ENCODE peak calls at places on chromosomes 1 and 21, in five cellular contexts. I is K562, D is GM12891, B is HepG2, N is H1. Y is an unnamed sample.

GRCh38 chr1:159989581-159989980 is 35.5 kb upstream of the SLAMF9 start:
- DNase-seq in I (no peak), D (no peak), B (no peak), N (no peak), Y (no peak)

GRCh38 chr1:19035356-19036048 is 79.0 kb upstream of the IFFO2 start:
- DNase-seq in I (no peak), D (no peak), B (no peak), N (no peak), Y (no peak)

GRCh38 chr1:204495078-204495753 is 611 bp upstream of the PIK3C2B start:
- DNase-seq in I (no peak), D (no peak), B (no peak), N (no peak), Y (no peak)

GRCh38 chr1:85198864-85199263 is 2.0 kb downstream of the SYDE2 start:
- DNase-seq in I (no peak), D (no peak), B (no peak), N (no peak), Y (no peak)

GRCh38 chr1:18285533-18285924 is 177.9 kb downstream of the IGSF21 start:
- DNase-seq in I (no peak), D (no peak), B (no peak), N (no peak), Y (no peak)

GRCh38 chr1:55463814-55464445 is 248.8 kb upstream of the USP24 start:
- DNase-seq in I (no peak), D (no peak), B (no peak), N (no peak), Y (no peak)

GRCh38 chr1:113929750-113930498 is 800 bp downstream of the HIPK1 start:
- DNase-seq in I (peak; percentile 84), D (peak; percentile 33), B (no peak), N (no peak), Y (peak; percentile 48)

GRCh38 chr1:89363638-89364536 is at the start of gene GBP6:
- DNase-seq in I (no peak), D (no peak), B (no peak), N (no peak), Y (no peak)

GRCh38 chr1:109896681-109897080 is 14.0 kb upstream of the CSF1 start:
- DNase-seq in I (no peak), D (no peak), B (peak; percentile 31), N (no peak), Y (no peak)

GRCh38 chr1:109892476-109893368 is 17.9 kb upstream of the CSF1 start:
- DNase-seq in I (no peak), D (no peak), B (no peak), N (no peak), Y (no peak)

GRCh38 chr1:109897244-109897955 is 13.2 kb upstream of the CSF1 start:
- DNase-seq in I (no peak), D (no peak), B (no peak), N (no peak), Y (no peak)

GRCh38 chr1:109895720-109896504 is 14.7 kb upstream of the CSF1 start:
- DNase-seq in I (peak; percentile 90), D (no peak), B (peak; percentile 88), N (no peak), Y (no peak)

DNA sequence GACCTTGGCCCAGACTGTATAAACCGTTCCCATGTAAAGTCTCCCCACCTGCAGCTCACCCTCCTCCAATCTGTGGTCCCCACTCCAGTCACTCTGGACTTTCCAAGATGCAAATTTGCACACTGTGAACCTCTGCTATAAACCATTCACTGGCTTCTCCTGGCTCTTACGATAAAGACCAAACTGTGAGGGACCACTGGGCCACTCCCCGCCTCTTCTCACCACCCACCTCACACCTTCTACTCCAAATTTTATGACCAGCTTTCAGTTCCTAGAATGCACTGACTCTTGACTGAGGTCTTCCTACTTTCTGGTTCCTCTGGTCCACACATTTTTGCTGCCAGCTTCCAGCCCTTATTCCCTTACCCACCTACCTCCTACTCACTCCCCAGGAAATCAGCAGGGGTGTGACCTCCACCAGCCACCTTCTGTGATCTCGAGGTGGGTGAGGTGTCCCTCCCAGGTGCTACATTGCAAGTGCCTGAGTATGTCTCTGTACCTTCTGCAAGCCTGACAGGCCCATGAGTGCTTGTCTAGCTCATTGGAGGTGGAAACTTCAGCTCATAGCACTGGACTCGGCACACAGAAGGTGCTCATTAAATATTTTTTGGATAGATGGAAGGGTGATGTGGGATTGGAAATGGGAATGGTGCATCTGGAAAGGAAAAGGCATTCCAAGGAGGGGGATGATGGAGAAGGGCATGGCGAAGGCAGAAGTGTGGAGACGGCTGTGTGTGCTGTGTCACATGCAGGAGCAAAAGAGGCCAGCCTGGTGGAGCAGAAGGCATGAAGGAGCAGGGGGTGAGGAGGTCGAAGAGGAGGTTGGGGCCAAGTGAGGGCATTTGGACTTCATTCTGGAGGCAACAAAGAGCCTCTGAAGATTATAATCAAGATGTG is 15.6 kb upstream of the CSF1 start:
- DNase-seq in I (no peak), D (no peak), B (no peak), N (no peak), Y (no peak)
- TF ChIP-seq POLR2A in I (no peak), D (no peak), B (no peak), N (no peak), Y (no peak)

GRCh38 chr21:32717851-32718316 is 9.9 kb downstream of the SYNJ1 start:
- DNase-seq in I (no peak), D (no peak), B (no peak), N (no peak), Y (no peak)

GRCh38 chr21:32713726-32714125 is 14.1 kb downstream of the SYNJ1 start:
- DNase-seq in I (no peak), D (no peak), B (no peak), N (no peak), Y (no peak)

GRCh38 chr21:32716486-32716885 is 11.3 kb downstream of the SYNJ1 start:
- DNase-seq in I (no peak), D (no peak), B (no peak), N (no peak), Y (no peak)

GRCh38 chr21:32719085-32719484 is 8.7 kb downstream of the SYNJ1 start:
- DNase-seq in I (no peak), D (no peak), B (no peak), N (no peak), Y (no peak)
- TF ChIP-seq POLR2AphosphoS5 in I (no peak), D (no peak), B (no peak), N (no peak), Y (no peak)

GRCh38 chr1:163565171-163565570 is 243.4 kb downstream of the NUF2 start:
- DNase-seq in I (no peak), D (no peak), B (no peak), N (no peak), Y (no peak)

GRCh38 chr1:163562355-163562754 is 240.6 kb downstream of the NUF2 start:
- DNase-seq in I (no peak), D (no peak), B (no peak), N (no peak), Y (no peak)

DNA sequence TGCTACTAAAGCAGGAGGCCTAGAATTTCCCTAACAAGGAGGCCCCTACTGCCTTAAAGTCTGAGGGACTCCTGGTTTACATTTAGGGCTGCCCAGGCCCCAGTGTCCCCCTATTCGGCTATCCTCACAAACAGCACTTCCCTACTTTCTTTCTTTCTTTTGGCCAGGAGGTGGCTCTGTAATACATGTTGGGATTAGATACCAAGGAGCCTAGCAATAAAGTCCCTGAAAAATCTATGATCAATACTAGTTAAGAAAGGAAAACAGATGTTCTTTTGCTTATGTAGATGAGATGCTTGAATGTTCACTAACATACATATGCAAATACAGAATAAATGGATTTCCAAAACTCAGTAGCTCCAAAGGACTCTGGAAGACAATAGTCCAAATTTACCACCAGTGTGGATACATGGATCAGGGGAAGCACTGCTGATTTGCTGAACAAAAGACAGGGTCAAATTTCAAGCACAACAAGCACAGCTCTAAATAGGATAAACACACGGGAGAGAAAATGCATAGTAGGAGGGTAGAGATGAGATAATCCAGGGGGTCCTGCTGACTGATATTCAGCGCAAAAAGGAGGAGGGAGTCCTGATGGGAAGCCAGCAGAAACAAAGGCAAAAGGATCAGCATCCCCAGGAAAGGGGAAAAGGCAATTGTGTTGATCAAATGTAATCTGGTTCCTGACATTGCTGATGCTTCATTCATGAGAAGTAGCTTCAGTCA is 240.0 kb downstream of the NUF2 start:
- DNase-seq in I (no peak), D (no peak), B (peak; percentile 9), N (peak; percentile 36), Y (no peak)
- TF ChIP-seq TAF1 in I (no peak), D (no peak), B (no peak), N (no peak), Y (no peak)

DNA sequence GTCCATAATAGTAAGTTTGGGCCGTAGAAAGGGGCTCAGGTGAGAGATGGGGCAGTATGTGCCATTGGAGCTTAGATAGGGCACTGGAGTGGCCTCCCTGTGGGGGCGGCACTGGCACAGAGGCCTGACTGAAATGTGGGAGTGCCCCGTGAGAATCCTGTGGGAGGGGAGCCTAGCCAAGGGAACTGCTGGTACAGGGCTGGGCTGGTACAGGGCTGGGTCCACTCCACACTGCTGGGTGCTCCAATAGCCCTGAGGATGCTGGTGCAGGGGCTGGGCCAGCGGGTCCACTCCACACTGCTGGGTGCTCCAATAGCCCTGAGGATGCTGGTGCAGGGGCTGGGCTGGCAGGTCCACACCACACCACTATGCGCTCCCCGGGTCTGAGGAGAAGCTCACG is 44.8 kb upstream of the PWP2 start:
- DNase-seq in I (no peak), D (no peak), B (no peak), N (no peak), Y (no peak)
- TF ChIP-seq POLR2A in I (no peak), D (no peak), B (no peak), N (no peak), Y (no peak)

DNA sequence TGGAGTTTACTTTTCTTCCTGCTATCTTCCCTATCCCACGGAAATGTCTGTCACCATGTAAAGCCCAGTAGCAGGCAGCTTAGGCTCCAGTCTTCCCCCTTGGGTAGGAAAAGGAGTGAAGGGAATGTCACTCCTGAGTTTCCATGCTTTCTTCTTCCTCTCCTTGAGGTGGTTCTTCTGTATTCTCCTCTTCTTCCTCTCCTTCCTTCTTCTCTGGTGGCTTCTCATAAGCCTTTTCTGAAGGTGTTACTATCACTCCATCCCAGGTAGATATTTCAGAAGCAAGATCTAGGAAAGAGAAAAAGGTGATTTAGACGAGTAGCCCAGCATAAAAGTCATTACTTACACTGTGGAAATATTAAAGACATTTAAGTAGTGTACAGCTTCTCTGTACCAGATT is 3.8 kb downstream of the SNAPIN start:
- DNase-seq in I (no peak), D (no peak), B (no peak), N (no peak), Y (no peak)
- TF ChIP-seq POLR2AphosphoS5 in I (no peak), D (no peak), B (no peak), N (peak; percentile 15), Y (no peak)

DNA sequence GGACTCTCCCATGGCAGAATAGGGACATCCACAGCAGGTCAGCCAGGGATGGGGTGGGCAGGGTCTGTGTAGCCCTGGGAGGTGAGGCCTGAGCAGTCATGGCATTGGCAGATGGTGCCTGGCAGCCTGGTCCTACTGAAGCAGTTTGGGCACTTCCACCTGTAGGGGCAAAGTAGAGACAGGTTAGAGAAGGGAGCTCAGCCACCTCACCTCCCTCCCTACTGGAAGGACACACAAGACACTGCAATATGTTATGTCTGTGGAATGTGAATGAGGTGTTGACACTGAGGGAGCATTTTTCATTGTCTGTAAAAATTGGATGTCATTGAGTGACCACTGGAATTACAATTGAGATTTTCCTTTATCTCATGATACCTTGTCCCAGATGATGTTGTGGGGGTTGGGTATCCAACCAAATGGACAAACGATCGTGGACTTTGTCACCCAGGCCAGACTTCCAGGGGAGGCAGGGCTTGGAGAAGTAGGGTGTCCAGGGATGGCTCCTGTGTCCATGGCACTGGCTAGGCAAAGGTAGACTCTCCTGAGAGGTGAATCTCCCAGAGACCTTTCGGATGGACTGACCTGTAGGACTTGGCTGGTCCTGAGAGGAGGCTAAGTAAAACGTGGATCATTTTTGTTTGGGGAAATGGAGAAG is 9.7 kb downstream of the SHISA4 start:
- DNase-seq in I (no peak), D (no peak), B (no peak), N (no peak), Y (no peak)
- TF ChIP-seq TAF1 in I (no peak), D (no peak), B (no peak), N (no peak), Y (no peak)

Y was measured in GM12892.